ENCODE peak calls at places on chromosomes 6 and 20, in eight cellular contexts. A is colonic mucosa, Q is PC-9, V is astrocyte of the spinal cord, X is kidney epithelial cell, S is ovary, Y is tibial artery, C is OCI-LY7. F is an unnamed sample.

GRCh38 chr6:155186052-155186658 is 77.7 kb upstream of the CLDN20 start:
- DNase-seq in A (no peak), Q (no peak), V (no peak), X (no peak), S (no peak), Y (no peak), C (no peak), F (no peak)

GRCh38 chr20:535958-536357 is 7.6 kb downstream of the CSNK2A1 start:
- DNase-seq in A (peak), Q (peak), V (peak), X (no peak), S (no peak), Y (no peak), C (no peak), F (no peak)

GRCh38 chr6:107634147-107635057 is 144.5 kb downstream of the SOBP start:
- DNase-seq in A (no peak), Q (no peak), V (no peak), X (no peak), S (peak), Y (no peak), C (no peak), F (peak)

GRCh38 chr6:22442826-22443225 is 126.5 kb upstream of the HDGFL1 start:
- DNase-seq in A (no peak), Q (no peak), V (no peak), X (no peak), S (no peak), Y (no peak), C (no peak), F (no peak)

GRCh38 chr6:112626468-112627082 is 279.4 kb downstream of the RFPL4B start:
- DNase-seq in A (no peak), Q (no peak), V (peak), X (peak), S (no peak), Y (no peak), C (no peak), F (peak)

GRCh38 chr6:154341326-154341725 is 15.3 kb downstream of the IPCEF1 start:
- DNase-seq in A (no peak), Q (no peak), V (no peak), X (no peak), S (no peak), Y (no peak), C (no peak), F (no peak)

GRCh38 chr6:151434369-151434768 is 17.6 kb downstream of the RMND1 start:
- DNase-seq in A (no peak), Q (no peak), V (no peak), X (no peak), S (no peak), Y (no peak), C (peak), F (no peak)

GRCh38 chr6:13759025-13759424 is 47.4 kb upstream of the RANBP9 start:
- DNase-seq in A (no peak), Q (no peak), V (no peak), X (no peak), S (no peak), Y (no peak), C (no peak), F (no peak)

GRCh38 chr6:140346461-140346860 is 972.0 kb upstream of the CITED2 start:
- DNase-seq in A (no peak), Q (no peak), V (peak), X (no peak), S (peak), Y (no peak), C (no peak), F (no peak)

GRCh38 chr20:46689082-46689753 is at the start of gene TP53RK:
- DNase-seq in A (peak), Q (peak), V (peak), X (peak), S (peak), Y (peak), C (peak), F (peak)

GRCh38 chr6:139625998-139626975 is 251.8 kb upstream of the CITED2 start:
- DNase-seq in A (no peak), Q (no peak), V (no peak), X (no peak), S (no peak), Y (peak), C (no peak), F (no peak)

GRCh38 chr6:9851541-9852380 is 563.1 kb downstream of the TFAP2A start:
- DNase-seq in A (no peak), Q (peak), V (no peak), X (peak), S (no peak), Y (no peak), C (no peak), F (no peak)

GRCh38 chr20:2756056-2756611 is 44.3 kb downstream of the CPXM1 start:
- DNase-seq in A (no peak), Q (peak), V (peak), X (no peak), S (no peak), Y (no peak), C (no peak), F (peak)

GRCh38 chr20:7375905-7376304 is 564.4 kb downstream of the HAO1 start:
- DNase-seq in A (no peak), Q (no peak), V (peak), X (no peak), S (no peak), Y (no peak), C (peak), F (no peak)

GRCh38 chr20:33908351-33908750 is 85.4 kb upstream of the RALY start:
- DNase-seq in A (no peak), Q (peak), V (no peak), X (no peak), S (no peak), Y (no peak), C (no peak), F (no peak)

GRCh38 chr20:6530916-6531315 is 236.6 kb upstream of the BMP2 start:
- DNase-seq in A (no peak), Q (no peak), V (no peak), X (no peak), S (no peak), Y (no peak), C (no peak), F (no peak)

GRCh38 chr6:5214570-5215052 is 46.1 kb downstream of the LYRM4 start:
- DNase-seq in A (peak), Q (no peak), V (peak), X (no peak), S (no peak), Y (no peak), C (peak), F (no peak)

GRCh38 chr6:134314236-134314821 is 3.6 kb downstream of the SGK1 start:
- DNase-seq in A (no peak), Q (no peak), V (no peak), X (no peak), S (no peak), Y (no peak), C (no peak), F (no peak)

DNA sequence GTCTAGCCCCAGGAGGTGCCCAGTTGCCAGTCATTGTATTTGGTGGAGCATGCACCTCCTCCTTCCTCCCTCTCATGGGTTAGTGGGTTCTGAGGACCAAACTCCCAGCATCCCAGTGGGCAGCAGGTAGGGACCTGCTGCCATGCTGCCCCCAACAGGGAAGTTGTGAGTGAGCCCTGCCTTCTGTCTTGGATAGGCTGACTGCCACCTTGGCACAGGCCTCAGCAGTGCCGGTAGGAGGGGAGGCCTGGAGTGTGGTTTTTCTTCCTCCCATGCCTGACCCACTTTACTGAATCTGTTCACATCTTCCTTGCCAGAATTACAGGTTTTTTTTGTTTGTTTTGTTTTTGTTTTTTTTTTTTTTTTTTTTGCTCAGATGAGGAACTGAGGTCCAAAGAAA is 24.5 kb downstream of the PLCG1 start:
- DNase-seq in A (no peak), Q (no peak), V (no peak), X (no peak), S (no peak), Y (no peak), C (no peak), F (no peak)
- TF ChIP-seq CTCF in A (no peak), Q (no peak), V (no peak), X (no peak), S (no peak), Y (no peak), C (no peak), F (peak)

DNA sequence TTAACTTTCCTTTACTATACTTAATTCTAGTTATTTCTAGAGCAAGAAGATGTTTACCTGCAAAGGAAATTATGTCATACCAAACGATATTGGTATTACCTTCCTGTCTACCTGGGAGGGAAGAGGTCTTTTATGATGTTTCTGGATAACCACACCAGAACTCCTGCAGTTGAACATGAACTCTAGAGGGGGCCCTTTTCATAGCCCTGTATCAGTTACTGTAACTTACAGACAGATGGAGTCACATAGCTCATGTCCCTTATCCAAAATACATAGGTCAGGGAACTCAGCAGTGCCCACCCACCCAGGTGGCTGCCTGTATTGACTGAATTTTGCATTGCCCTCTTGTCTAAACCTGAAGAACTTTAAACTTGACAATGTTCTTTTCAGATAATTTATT is 35.1 kb upstream of the MYL9 start:
- DNase-seq in A (no peak), Q (no peak), V (no peak), X (no peak), S (no peak), Y (no peak), C (peak), F (no peak)
- TF ChIP-seq CTCF in A (no peak), Q (peak), V (peak), X (peak), S (no peak), Y (peak), C (peak), F (peak)

GRCh38 chr6:42197574-42198362 is 3.0 kb upstream of the GUCA1B start:
- DNase-seq in A (no peak), Q (no peak), V (peak), X (no peak), S (no peak), Y (no peak), C (no peak), F (no peak)
- TF ChIP-seq CTCF in A (no peak), Q (no peak), V (no peak), X (no peak), S (no peak), Y (no peak), C (no peak), F (no peak)

DNA sequence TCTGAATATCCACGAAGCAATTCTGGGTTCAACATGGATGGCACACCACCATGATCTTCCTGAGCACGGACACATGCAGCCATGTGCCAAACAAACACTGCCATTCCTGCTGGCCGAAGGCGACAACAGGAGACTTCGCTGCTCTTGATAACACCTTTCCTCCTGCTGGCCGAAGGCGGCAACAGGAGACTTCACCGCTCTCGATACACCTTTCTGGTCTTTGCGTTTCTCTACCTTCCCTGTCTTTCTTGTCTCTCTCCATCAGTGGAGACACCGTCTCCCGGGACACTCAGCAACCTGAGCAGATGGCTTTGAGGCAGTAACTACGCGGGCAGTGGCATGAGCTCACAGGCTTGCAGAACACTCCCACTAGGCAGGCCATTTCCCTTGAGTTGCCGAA is 54.9 kb upstream of the MPC1 start:
- DNase-seq in A (no peak), Q (no peak), V (no peak), X (no peak), S (no peak), Y (no peak), C (no peak), F (no peak)
- TF ChIP-seq CTCF in A (no peak), Q (no peak), V (no peak), X (no peak), S (no peak), Y (no peak), C (no peak), F (no peak)